ENCODE peak calls at places on chromosomes 4 and X, in ten cellular contexts. D is body of pancreas, B is testis, W is tibial nerve, P is H1, R is ovary, N is heart left ventricle, Y is thyroid gland, J is GM12878, S is Peyer's patch. O is an unnamed sample.

GRCh38 chr4:26474551-26474950 is 15.7 kb downstream of the CCKAR start:
- DNase-seq in D (no peak), B (no peak), W (no peak), P (no peak), R (no peak), N (no peak), Y (no peak), J (no peak), S (no peak), O (no peak)

GRCh38 chrX:112356031-112356430 is 273.5 kb upstream of the TRPC5 start:
- DNase-seq in D (no peak), B (no peak), W (no peak), P (no peak), R (no peak), N (no peak), Y (no peak), J (no peak), S (no peak), O (no peak)

GRCh38 chrX:19389217-19389616 is 45.5 kb downstream of the PDHA1 start:
- DNase-seq in D (no peak), B (no peak), W (no peak), P (no peak), R (no peak), N (no peak), Y (no peak), J (no peak), S (no peak), O (no peak)

GRCh38 chr4:85381968-85382367 is 93.0 kb upstream of the ARHGAP24 start:
- DNase-seq in D (no peak), B (no peak), W (no peak), P (no peak), R (no peak), N (no peak), Y (no peak), J (no peak), S (no peak), O (no peak)

GRCh38 chrX:74529311-74529710 is 85.1 kb downstream of the RLIM start:
- DNase-seq in D (no peak), B (no peak), W (no peak), P (no peak), R (no peak), N (no peak), Y (no peak), J (no peak), S (no peak), O (no peak)

GRCh38 chr4:1315306-1315705 is 25.6 kb downstream of the MAEA start:
- DNase-seq in D (no peak), B (no peak), W (no peak), P (no peak), R (no peak), N (no peak), Y (no peak), J (no peak), S (no peak), O (no peak)

GRCh38 chr4:86586160-86586572 is 7.9 kb upstream of the PTPN13 start:
- DNase-seq in D (no peak), B (no peak), W (no peak), P (no peak), R (no peak), N (no peak), Y (no peak), J (no peak), S (no peak), O (no peak)

GRCh38 chrX:34918856-34919255 is 23.7 kb upstream of the FAM47B start:
- DNase-seq in D (peak; percentile 24), B (peak; percentile 23), W (no peak), P (no peak), R (no peak), N (no peak), Y (no peak), J (no peak), S (no peak), O (no peak)

GRCh38 chr4:133154725-133155124 is 5.6 kb downstream of the PCDH10 start:
- DNase-seq in D (no peak), B (peak; percentile 28), W (no peak), P (no peak), R (no peak), N (no peak), Y (no peak), J (no peak), S (no peak), O (no peak)

GRCh38 chr4:128379860-128380259 is 92.2 kb upstream of the PGRMC2 start:
- DNase-seq in D (peak; percentile 74), B (peak; percentile 52), W (no peak), P (peak; percentile 64), R (no peak), N (peak; percentile 35), Y (peak; percentile 54), J (no peak), S (no peak), O (peak; percentile 38)

GRCh38 chr4:158025131-158025530 is 147.7 kb downstream of the GASK1B start:
- DNase-seq in D (no peak), B (no peak), W (no peak), P (no peak), R (no peak), N (no peak), Y (no peak), J (no peak), S (no peak), O (no peak)

GRCh38 chrX:13101439-13102139 is 57.2 kb upstream of the FAM9C start:
- DNase-seq in D (peak; percentile 77), B (peak; percentile 62), W (peak; percentile 67), P (no peak), R (peak; percentile 66), N (peak; percentile 76), Y (no peak), J (no peak), S (peak; percentile 67), O (peak; percentile 82)

GRCh38 chr4:110249687-110250387 is 51.4 kb upstream of the ELOVL6 start:
- DNase-seq in D (no peak), B (no peak), W (no peak), P (no peak), R (no peak), N (no peak), Y (no peak), J (no peak), S (no peak), O (no peak)

GRCh38 chr4:176538217-176538925 is 218.6 kb downstream of the SPCS3 start:
- DNase-seq in D (no peak), B (no peak), W (no peak), P (no peak), R (no peak), N (no peak), Y (no peak), J (no peak), S (no peak), O (no peak)
- TF ChIP-seq POLR2A in D (no peak), B (no peak), W (no peak), P (no peak), R (no peak), N (no peak), Y (no peak), J (no peak), S (no peak), O (no peak)

DNA sequence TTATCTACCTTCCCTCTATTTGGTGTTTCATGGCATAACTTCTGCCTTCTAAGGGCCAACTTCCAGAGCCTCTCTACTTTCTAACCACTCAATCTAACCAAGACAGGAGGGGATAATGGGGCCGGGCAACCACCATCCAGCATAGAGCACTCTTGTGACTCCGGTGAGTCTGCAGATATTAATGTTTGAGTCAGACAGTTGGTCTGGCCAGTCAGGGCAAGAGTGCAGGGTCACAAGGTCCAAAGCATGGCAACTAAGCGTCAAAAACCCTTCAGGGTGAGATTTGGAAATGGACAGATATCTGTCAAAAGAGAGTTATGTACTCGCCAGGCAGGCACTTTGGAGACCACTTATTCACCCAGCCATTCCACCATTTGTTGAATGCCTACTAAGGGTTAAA is 105.0 kb downstream of the PALLD start:
- DNase-seq in D (no peak), B (no peak), W (no peak), P (no peak), R (no peak), N (no peak), Y (no peak), J (no peak), S (no peak), O (no peak)
- H3K4me1 ChIP-seq in D (no peaks in the 10 kb centered on the region), B (no peaks in the 10 kb centered on the region), W (peaks cover 13% of the 10 kb centered on the region), P (no peaks in the 10 kb centered on the region), R (no peaks in the 10 kb centered on the region), N (peaks cover 44% of the 10 kb centered on the region), Y (no peaks in the 10 kb centered on the region), J (no peaks in the 10 kb centered on the region), S (no peaks in the 10 kb centered on the region), O (no peaks in the 10 kb centered on the region)

GRCh38 chr4:139628184-139629012 is 37.2 kb upstream of the MGST2 start:
- DNase-seq in D (peak; percentile 48), B (no peak), W (no peak), P (no peak), R (no peak), N (no peak), Y (no peak), J (no peak), S (no peak), O (no peak)

GRCh38 chr4:139633661-139634060 is 32.0 kb upstream of the MGST2 start:
- DNase-seq in D (peak; percentile 41), B (peak; percentile 53), W (peak; percentile 18), P (peak; percentile 63), R (no peak), N (peak; percentile 57), Y (peak; percentile 36), J (no peak), S (no peak), O (peak; percentile 33)

GRCh38 chr4:139633195-139633594 is 32.4 kb upstream of the MGST2 start:
- DNase-seq in D (no peak), B (no peak), W (no peak), P (no peak), R (no peak), N (peak; percentile 31), Y (no peak), J (no peak), S (no peak), O (no peak)

GRCh38 chr4:139630991-139631390 is 34.6 kb upstream of the MGST2 start:
- DNase-seq in D (no peak), B (no peak), W (no peak), P (no peak), R (no peak), N (no peak), Y (no peak), J (no peak), S (no peak), O (no peak)

GRCh38 chr4:139629761-139630160 is 35.9 kb upstream of the MGST2 start:
- DNase-seq in D (no peak), B (no peak), W (no peak), P (no peak), R (no peak), N (no peak), Y (no peak), J (no peak), S (no peak), O (no peak)
- H3K27me3 ChIP-seq in D (no peaks in the 10 kb centered on the region), B (no peaks in the 10 kb centered on the region), W (no peaks in the 10 kb centered on the region), P (peaks cover 52% of the 10 kb centered on the region), R (no peaks in the 10 kb centered on the region), N (no peaks in the 10 kb centered on the region), Y (no peaks in the 10 kb centered on the region), J (no peaks in the 10 kb centered on the region), S (no peaks in the 10 kb centered on the region), O (no peaks in the 10 kb centered on the region)

GRCh38 chr4:61938250-61938846 is 738.2 kb downstream of the ADGRL3 start:
- DNase-seq in D (no peak), B (no peak), W (no peak), P (no peak), R (no peak), N (no peak), Y (no peak), J (no peak), S (no peak), O (no peak)

DNA sequence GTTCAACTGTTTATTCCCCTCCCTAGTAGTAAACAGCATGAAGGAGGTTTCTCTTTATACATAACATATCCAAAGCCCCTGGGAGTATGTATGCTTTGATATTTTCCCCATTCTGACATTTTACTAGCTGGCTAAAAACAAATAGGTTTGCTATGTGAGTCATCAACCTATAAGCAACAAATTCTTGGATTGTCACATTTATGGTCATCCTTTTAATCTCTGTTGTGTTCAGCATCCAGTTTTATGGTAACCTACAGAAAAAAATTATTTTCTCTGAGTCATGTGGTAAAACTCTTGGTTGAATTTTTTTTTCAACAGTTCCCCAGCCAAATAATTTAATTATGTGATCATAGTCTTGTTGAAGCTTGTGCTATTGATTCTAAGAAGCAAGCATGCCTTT is 734.1 kb downstream of the ADGRL3 start:
- DNase-seq in D (no peak), B (no peak), W (no peak), P (no peak), R (no peak), N (no peak), Y (no peak), J (no peak), S (no peak), O (no peak)
- TF ChIP-seq POLR2A in D (no peak), B (no peak), W (no peak), P (no peak), R (no peak), N (no peak), Y (no peak), J (no peak), S (no peak), O (no peak)

O was measured in uterus.